ENCODE peak calls at places on chromosomes 11 and 22, in eight cellular contexts. One of them, this sample, is unnamed.

GRCh38 chr11:114228401-114229061 is 67.7 kb upstream of the NNMT start:
- DNase-seq in GM04504: no peak
- DNase-seq in mucosa of gallbladder: no peak
- DNase-seq in ELF-1: no peak
- DNase-seq in activated T-cell treated with anti-CD3 and anti-CD28 coated beads for 1 hour: no peak
- DNase-seq in stimulated activated CD8-positive, alpha-beta memory T cell treated with anti-CD3 and anti-CD28 coated beads, Interleukin-15, amount 100 ng/mL, for 4 hours: no peak
- DNase-seq in non-pigmented ciliary epithelial cell: no peak
- DNase-seq in astrocyte of the cerebellum: no peak
- DNase-seq in this sample: no peak

GRCh38 chr22:32326647-32327046 is 31.0 kb upstream of the RFPL3 start:
- DNase-seq in stimulated activated CD8-positive, alpha-beta memory T cell treated with anti-CD3 and anti-CD28 coated beads, Interleukin-15, amount 100 ng/mL, for 4 hours: no peak
- DNase-seq in mucosa of gallbladder: no peak
- DNase-seq in ELF-1: no peak
- DNase-seq in non-pigmented ciliary epithelial cell: no peak
- DNase-seq in GM04504: no peak
- DNase-seq in astrocyte of the cerebellum: no peak
- DNase-seq in activated T-cell treated with anti-CD3 and anti-CD28 coated beads for 1 hour: no peak
- DNase-seq in this sample: no peak

GRCh38 chr11:1150769-1151365 is 6.9 kb upstream of the MUC5AC start:
- DNase-seq in mucosa of gallbladder: no peak
- DNase-seq in GM04504: peak; percentile 10
- DNase-seq in non-pigmented ciliary epithelial cell: no peak
- DNase-seq in activated T-cell treated with anti-CD3 and anti-CD28 coated beads for 1 hour: no peak
- DNase-seq in astrocyte of the cerebellum: no peak
- DNase-seq in ELF-1: no peak
- DNase-seq in stimulated activated CD8-positive, alpha-beta memory T cell treated with anti-CD3 and anti-CD28 coated beads, Interleukin-15, amount 100 ng/mL, for 4 hours: no peak
- DNase-seq in this sample: peak; percentile 63

GRCh38 chr11:64459016-64459415 is 100.1 kb downstream of the RPS6KA4 start:
- DNase-seq in astrocyte of the cerebellum: no peak
- DNase-seq in stimulated activated CD8-positive, alpha-beta memory T cell treated with anti-CD3 and anti-CD28 coated beads, Interleukin-15, amount 100 ng/mL, for 4 hours: no peak
- DNase-seq in mucosa of gallbladder: no peak
- DNase-seq in GM04504: no peak
- DNase-seq in activated T-cell treated with anti-CD3 and anti-CD28 coated beads for 1 hour: no peak
- DNase-seq in ELF-1: no peak
- DNase-seq in non-pigmented ciliary epithelial cell: no peak
- DNase-seq in this sample: no peak

GRCh38 chr11:13525257-13525656 is 29.5 kb upstream of the PTH start:
- DNase-seq in stimulated activated CD8-positive, alpha-beta memory T cell treated with anti-CD3 and anti-CD28 coated beads, Interleukin-15, amount 100 ng/mL, for 4 hours: no peak
- DNase-seq in non-pigmented ciliary epithelial cell: no peak
- DNase-seq in GM04504: no peak
- DNase-seq in astrocyte of the cerebellum: no peak
- DNase-seq in activated T-cell treated with anti-CD3 and anti-CD28 coated beads for 1 hour: no peak
- DNase-seq in mucosa of gallbladder: no peak
- DNase-seq in ELF-1: no peak
- DNase-seq in this sample: no peak

GRCh38 chr11:119372260-119373058 is 9.0 kb downstream of the USP2 start:
- DNase-seq in activated T-cell treated with anti-CD3 and anti-CD28 coated beads for 1 hour: no peak
- DNase-seq in mucosa of gallbladder: no peak
- DNase-seq in ELF-1: no peak
- DNase-seq in non-pigmented ciliary epithelial cell: no peak
- DNase-seq in GM04504: no peak
- DNase-seq in stimulated activated CD8-positive, alpha-beta memory T cell treated with anti-CD3 and anti-CD28 coated beads, Interleukin-15, amount 100 ng/mL, for 4 hours: no peak
- DNase-seq in astrocyte of the cerebellum: no peak
- DNase-seq in this sample: no peak

GRCh38 chr11:124080319-124081001 is 34.8 kb upstream of the VWA5A start:
- DNase-seq in activated T-cell treated with anti-CD3 and anti-CD28 coated beads for 1 hour: no peak
- DNase-seq in mucosa of gallbladder: no peak
- DNase-seq in GM04504: no peak
- DNase-seq in ELF-1: no peak
- DNase-seq in stimulated activated CD8-positive, alpha-beta memory T cell treated with anti-CD3 and anti-CD28 coated beads, Interleukin-15, amount 100 ng/mL, for 4 hours: no peak
- DNase-seq in astrocyte of the cerebellum: no peak
- DNase-seq in non-pigmented ciliary epithelial cell: no peak
- DNase-seq in this sample: no peak

GRCh38 chr11:74672332-74672955 is 58.8 kb downstream of the CHRDL2 start:
- DNase-seq in astrocyte of the cerebellum: no peak
- DNase-seq in GM04504: no peak
- DNase-seq in stimulated activated CD8-positive, alpha-beta memory T cell treated with anti-CD3 and anti-CD28 coated beads, Interleukin-15, amount 100 ng/mL, for 4 hours: no peak
- DNase-seq in non-pigmented ciliary epithelial cell: no peak
- DNase-seq in activated T-cell treated with anti-CD3 and anti-CD28 coated beads for 1 hour: no peak
- DNase-seq in mucosa of gallbladder: no peak
- DNase-seq in ELF-1: no peak
- DNase-seq in this sample: no peak

GRCh38 chr11:65767406-65767805 is 13.4 kb downstream of the AP5B1 start:
- DNase-seq in non-pigmented ciliary epithelial cell: no peak
- DNase-seq in ELF-1: no peak
- DNase-seq in astrocyte of the cerebellum: no peak
- DNase-seq in stimulated activated CD8-positive, alpha-beta memory T cell treated with anti-CD3 and anti-CD28 coated beads, Interleukin-15, amount 100 ng/mL, for 4 hours: no peak
- DNase-seq in GM04504: no peak
- DNase-seq in mucosa of gallbladder: no peak
- DNase-seq in activated T-cell treated with anti-CD3 and anti-CD28 coated beads for 1 hour: no peak
- DNase-seq in this sample: no peak

GRCh38 chr11:112858289-112859023 is 102.8 kb upstream of the NCAM1 start:
- DNase-seq in non-pigmented ciliary epithelial cell: no peak
- DNase-seq in mucosa of gallbladder: no peak
- DNase-seq in astrocyte of the cerebellum: no peak
- DNase-seq in stimulated activated CD8-positive, alpha-beta memory T cell treated with anti-CD3 and anti-CD28 coated beads, Interleukin-15, amount 100 ng/mL, for 4 hours: no peak
- DNase-seq in activated T-cell treated with anti-CD3 and anti-CD28 coated beads for 1 hour: no peak
- DNase-seq in GM04504: no peak
- DNase-seq in ELF-1: no peak
- DNase-seq in this sample: no peak

GRCh38 chr11:96307748-96308133 is 35.3 kb downstream of the MAML2 start:
- DNase-seq in activated T-cell treated with anti-CD3 and anti-CD28 coated beads for 1 hour: no peak
- DNase-seq in ELF-1: no peak
- DNase-seq in stimulated activated CD8-positive, alpha-beta memory T cell treated with anti-CD3 and anti-CD28 coated beads, Interleukin-15, amount 100 ng/mL, for 4 hours: no peak
- DNase-seq in mucosa of gallbladder: no peak
- DNase-seq in GM04504: peak; percentile 77
- DNase-seq in non-pigmented ciliary epithelial cell: peak; percentile 79
- DNase-seq in astrocyte of the cerebellum: peak; percentile 70
- DNase-seq in this sample: no peak

GRCh38 chr11:108797578-108798100 is 132.8 kb downstream of the DDX10 start:
- DNase-seq in mucosa of gallbladder: no peak
- DNase-seq in non-pigmented ciliary epithelial cell: no peak
- DNase-seq in astrocyte of the cerebellum: no peak
- DNase-seq in ELF-1: no peak
- DNase-seq in activated T-cell treated with anti-CD3 and anti-CD28 coated beads for 1 hour: no peak
- DNase-seq in GM04504: no peak
- DNase-seq in stimulated activated CD8-positive, alpha-beta memory T cell treated with anti-CD3 and anti-CD28 coated beads, Interleukin-15, amount 100 ng/mL, for 4 hours: no peak
- DNase-seq in this sample: no peak

GRCh38 chr11:58787903-58788302 is 56.2 kb upstream of the GLYAT start:
- DNase-seq in mucosa of gallbladder: no peak
- DNase-seq in GM04504: no peak
- DNase-seq in activated T-cell treated with anti-CD3 and anti-CD28 coated beads for 1 hour: no peak
- DNase-seq in ELF-1: no peak
- DNase-seq in stimulated activated CD8-positive, alpha-beta memory T cell treated with anti-CD3 and anti-CD28 coated beads, Interleukin-15, amount 100 ng/mL, for 4 hours: no peak
- DNase-seq in astrocyte of the cerebellum: no peak
- DNase-seq in non-pigmented ciliary epithelial cell: no peak
- DNase-seq in this sample: no peak

GRCh38 chr11:126194121-126194543 is 17.3 kb downstream of the RPUSD4 start:
- DNase-seq in mucosa of gallbladder: peak; percentile 33
- DNase-seq in activated T-cell treated with anti-CD3 and anti-CD28 coated beads for 1 hour: peak; percentile 12
- DNase-seq in stimulated activated CD8-positive, alpha-beta memory T cell treated with anti-CD3 and anti-CD28 coated beads, Interleukin-15, amount 100 ng/mL, for 4 hours: no peak
- DNase-seq in non-pigmented ciliary epithelial cell: peak; percentile 18
- DNase-seq in astrocyte of the cerebellum: peak; percentile 32
- DNase-seq in ELF-1: no peak
- DNase-seq in GM04504: no peak
- DNase-seq in this sample: peak; percentile 37

GRCh38 chr11:31640611-31641010 is 131.0 kb downstream of the ELP4 start:
- DNase-seq in non-pigmented ciliary epithelial cell: no peak
- DNase-seq in mucosa of gallbladder: peak; percentile 13
- DNase-seq in GM04504: no peak
- DNase-seq in stimulated activated CD8-positive, alpha-beta memory T cell treated with anti-CD3 and anti-CD28 coated beads, Interleukin-15, amount 100 ng/mL, for 4 hours: no peak
- DNase-seq in activated T-cell treated with anti-CD3 and anti-CD28 coated beads for 1 hour: no peak
- DNase-seq in ELF-1: peak; percentile 8
- DNase-seq in astrocyte of the cerebellum: no peak
- DNase-seq in this sample: no peak

GRCh38 chr22:28949788-28950187 is 66.4 kb downstream of the ZNRF3 start:
- DNase-seq in astrocyte of the cerebellum: no peak
- DNase-seq in GM04504: no peak
- DNase-seq in ELF-1: no peak
- DNase-seq in stimulated activated CD8-positive, alpha-beta memory T cell treated with anti-CD3 and anti-CD28 coated beads, Interleukin-15, amount 100 ng/mL, for 4 hours: no peak
- DNase-seq in non-pigmented ciliary epithelial cell: no peak
- DNase-seq in activated T-cell treated with anti-CD3 and anti-CD28 coated beads for 1 hour: no peak
- DNase-seq in mucosa of gallbladder: no peak
- DNase-seq in this sample: no peak

GRCh38 chr11:132357811-132358572 is 987.6 kb downstream of the NTM start:
- DNase-seq in activated T-cell treated with anti-CD3 and anti-CD28 coated beads for 1 hour: no peak
- DNase-seq in non-pigmented ciliary epithelial cell: no peak
- DNase-seq in ELF-1: no peak
- DNase-seq in astrocyte of the cerebellum: no peak
- DNase-seq in GM04504: no peak
- DNase-seq in stimulated activated CD8-positive, alpha-beta memory T cell treated with anti-CD3 and anti-CD28 coated beads, Interleukin-15, amount 100 ng/mL, for 4 hours: no peak
- DNase-seq in mucosa of gallbladder: no peak
- DNase-seq in this sample: no peak

GRCh38 chr22:19759994-19760651 is 455 bp upstream of the TBX1 start:
- DNase-seq in ELF-1: no peak
- DNase-seq in GM04504: no peak
- DNase-seq in activated T-cell treated with anti-CD3 and anti-CD28 coated beads for 1 hour: no peak
- DNase-seq in mucosa of gallbladder: no peak
- DNase-seq in astrocyte of the cerebellum: no peak
- DNase-seq in non-pigmented ciliary epithelial cell: no peak
- DNase-seq in stimulated activated CD8-positive, alpha-beta memory T cell treated with anti-CD3 and anti-CD28 coated beads, Interleukin-15, amount 100 ng/mL, for 4 hours: no peak
- DNase-seq in this sample: no peak

GRCh38 chr22:50473088-50473487 is 1.7 kb downstream of the SBF1 start:
- DNase-seq in GM04504: no peak
- DNase-seq in stimulated activated CD8-positive, alpha-beta memory T cell treated with anti-CD3 and anti-CD28 coated beads, Interleukin-15, amount 100 ng/mL, for 4 hours: peak; percentile 24
- DNase-seq in activated T-cell treated with anti-CD3 and anti-CD28 coated beads for 1 hour: peak; percentile 31
- DNase-seq in mucosa of gallbladder: no peak
- DNase-seq in ELF-1: no peak
- DNase-seq in astrocyte of the cerebellum: no peak
- DNase-seq in non-pigmented ciliary epithelial cell: no peak
- DNase-seq in this sample: peak; percentile 54

GRCh38 chr11:44750440-44751005 is 23.8 kb downstream of the TSPAN18 start:
- DNase-seq in non-pigmented ciliary epithelial cell: no peak
- DNase-seq in stimulated activated CD8-positive, alpha-beta memory T cell treated with anti-CD3 and anti-CD28 coated beads, Interleukin-15, amount 100 ng/mL, for 4 hours: no peak
- DNase-seq in astrocyte of the cerebellum: no peak
- DNase-seq in GM04504: no peak
- DNase-seq in activated T-cell treated with anti-CD3 and anti-CD28 coated beads for 1 hour: no peak
- DNase-seq in mucosa of gallbladder: no peak
- DNase-seq in ELF-1: no peak
- DNase-seq in this sample: no peak

GRCh38 chr11:69044111-69045013 is 4.4 kb upstream of the TPCN2 start:
- DNase-seq in GM04504: peak; percentile 75
- DNase-seq in activated T-cell treated with anti-CD3 and anti-CD28 coated beads for 1 hour: no peak
- DNase-seq in non-pigmented ciliary epithelial cell: peak; percentile 19
- DNase-seq in stimulated activated CD8-positive, alpha-beta memory T cell treated with anti-CD3 and anti-CD28 coated beads, Interleukin-15, amount 100 ng/mL, for 4 hours: no peak
- DNase-seq in mucosa of gallbladder: peak; percentile 76
- DNase-seq in ELF-1: peak; percentile 87
- DNase-seq in astrocyte of the cerebellum: peak; percentile 81
- DNase-seq in this sample: peak; percentile 83

GRCh38 chr22:25551396-25551795 is 13.1 kb upstream of the GRK3 start:
- DNase-seq in astrocyte of the cerebellum: peak; percentile 83
- DNase-seq in ELF-1: no peak
- DNase-seq in mucosa of gallbladder: no peak
- DNase-seq in GM04504: no peak
- DNase-seq in non-pigmented ciliary epithelial cell: no peak
- DNase-seq in stimulated activated CD8-positive, alpha-beta memory T cell treated with anti-CD3 and anti-CD28 coated beads, Interleukin-15, amount 100 ng/mL, for 4 hours: no peak
- DNase-seq in activated T-cell treated with anti-CD3 and anti-CD28 coated beads for 1 hour: no peak
- DNase-seq in this sample: no peak

GRCh38 chr22:21018314-21018713 is 3.3 kb downstream of the P2RX6 start:
- DNase-seq in mucosa of gallbladder: no peak
- DNase-seq in astrocyte of the cerebellum: no peak
- DNase-seq in non-pigmented ciliary epithelial cell: no peak
- DNase-seq in activated T-cell treated with anti-CD3 and anti-CD28 coated beads for 1 hour: no peak
- DNase-seq in ELF-1: no peak
- DNase-seq in stimulated activated CD8-positive, alpha-beta memory T cell treated with anti-CD3 and anti-CD28 coated beads, Interleukin-15, amount 100 ng/mL, for 4 hours: no peak
- DNase-seq in GM04504: no peak
- DNase-seq in this sample: no peak

GRCh38 chr11:73259406-73260126 is 12.6 kb upstream of the P2RY6 start:
- DNase-seq in astrocyte of the cerebellum: no peak
- DNase-seq in ELF-1: no peak
- DNase-seq in non-pigmented ciliary epithelial cell: no peak
- DNase-seq in mucosa of gallbladder: no peak
- DNase-seq in stimulated activated CD8-positive, alpha-beta memory T cell treated with anti-CD3 and anti-CD28 coated beads, Interleukin-15, amount 100 ng/mL, for 4 hours: no peak
- DNase-seq in activated T-cell treated with anti-CD3 and anti-CD28 coated beads for 1 hour: no peak
- DNase-seq in GM04504: no peak
- DNase-seq in this sample: no peak

This sample was measured in Calu3.